ENCODE peak calls at places on chromosomes 1 and 21, in nine cellular contexts. E is Panc1, Q is tibial nerve, M is uterus, V is mammary epithelial cell, D is right lobe of liver, Z is endodermal cell, T is body of pancreas, Y is heart right ventricle. B is an unnamed sample. For H3K4me1, the result is how much of the 10 kb centered on the place peaks cover.

GRCh38 chr1:207032528-207033017 is at the start of gene C1orf116:
- DNase-seq in V (peak), E (no peak), T (peak), Y (no peak), Q (no peak), M (no peak), D (no peak), Z (peak), B (peak)

GRCh38 chr1:155141799-155142198 is 1.5 kb upstream of the DPM3 start:
- DNase-seq in M (no peak), Y (no peak), D (no peak), V (no peak), Q (no peak), Z (no peak), E (no peak), T (no peak), B (no peak)

GRCh38 chr1:3241236-3241550 is 172.2 kb downstream of the PRDM16 start:
- DNase-seq in T (no peak), Q (no peak), V (no peak), D (no peak), M (no peak), Z (no peak), Y (no peak), E (no peak), B (no peak)

GRCh38 chr1:113747376-113747775 is 11.9 kb downstream of the PHTF1 start:
- DNase-seq in M (no peak), Y (no peak), V (no peak), T (no peak), E (no peak), Q (no peak), D (no peak), Z (no peak), B (peak)

GRCh38 chr1:16242556-16243407 is 5.8 kb upstream of the CPLANE2 start:
- DNase-seq in T (no peak), D (no peak), V (no peak), M (no peak), Y (no peak), Z (no peak), E (no peak), Q (no peak), B (peak)

GRCh38 chr1:28173151-28173979 is 3.1 kb downstream of the PTAFR start:
- DNase-seq in Z (peak), Y (no peak), D (no peak), T (no peak), M (no peak), Q (no peak), E (no peak), V (no peak), B (peak)

GRCh38 chr1:158035976-158036583 is 42.6 kb downstream of the KIRREL1 start:
- DNase-seq in E (no peak), Y (no peak), D (no peak), Z (peak), V (peak), Q (peak), T (peak), M (peak), B (no peak)

GRCh38 chr1:8257621-8258020 is 60.3 kb upstream of the SLC45A1 start:
- DNase-seq in V (peak), E (no peak), Y (no peak), M (no peak), D (no peak), Z (no peak), T (no peak), Q (no peak), B (no peak)

GRCh38 chr21:31346256-31346821 is 2.3 kb upstream of the TIAM1 start:
- DNase-seq in D (no peak), Q (no peak), E (no peak), M (no peak), T (no peak), V (no peak), Y (no peak), Z (no peak), B (no peak)

GRCh38 chr21:15063081-15063820 is 1.5 kb downstream of the NRIP1 start:
- DNase-seq in E (no peak), Z (peak), Q (no peak), M (no peak), Y (no peak), D (no peak), T (no peak), V (peak), B (peak)

GRCh38 chr1:236206548-236206947 is 64.2 kb downstream of the GPR137B start:
- DNase-seq in M (no peak), Z (peak), E (no peak), Q (peak), V (no peak), D (no peak), T (no peak), Y (peak), B (no peak)

GRCh38 chr1:57976218-57976617 is 552.4 kb upstream of the DAB1 start:
- DNase-seq in E (no peak), V (no peak), Z (no peak), M (no peak), Y (no peak), T (no peak), D (no peak), Q (no peak), B (no peak)

GRCh38 chr1:29498126-29499100 is 262.1 kb downstream of the PTPRU start:
- DNase-seq in Z (no peak), Q (no peak), E (no peak), M (no peak), T (no peak), D (peak), Y (no peak), V (peak), B (no peak)

GRCh38 chr1:31617917-31618746 is 643 bp downstream of the HCRTR1 start:
- DNase-seq in Y (peak), M (no peak), Z (peak), V (no peak), T (peak), E (no peak), Q (no peak), D (no peak), B (peak)

GRCh38 chr21:41713495-41714281 is 53.2 kb downstream of the RIPK4 start:
- DNase-seq in E (no peak), M (no peak), Z (no peak), Q (no peak), Y (no peak), D (no peak), V (no peak), T (peak), B (no peak)

GRCh38 chr21:45048968-45049367 is 25.4 kb upstream of the ADARB1 start:
- DNase-seq in Y (no peak), M (no peak), T (no peak), V (no peak), Q (no peak), D (no peak), Z (peak), E (no peak), B (no peak)

GRCh38 chr21:33286600-33287456 is 20.7 kb downstream of the IL10RB start:
- DNase-seq in T (peak), Y (no peak), E (no peak), Z (no peak), Q (peak), D (peak), M (peak), V (peak), B (no peak)

GRCh38 chr1:176206006-176206960 is 803 bp downstream of the COP1 start:
- DNase-seq in Y (no peak), V (peak), M (no peak), Q (peak), Z (peak), T (peak), E (no peak), D (no peak), B (peak)

GRCh38 chr21:40696246-40696645 is 150.7 kb downstream of the DSCAM start:
- DNase-seq in E (no peak), D (no peak), Q (no peak), Z (no peak), Y (no peak), M (no peak), T (no peak), V (peak), B (no peak)

DNA sequence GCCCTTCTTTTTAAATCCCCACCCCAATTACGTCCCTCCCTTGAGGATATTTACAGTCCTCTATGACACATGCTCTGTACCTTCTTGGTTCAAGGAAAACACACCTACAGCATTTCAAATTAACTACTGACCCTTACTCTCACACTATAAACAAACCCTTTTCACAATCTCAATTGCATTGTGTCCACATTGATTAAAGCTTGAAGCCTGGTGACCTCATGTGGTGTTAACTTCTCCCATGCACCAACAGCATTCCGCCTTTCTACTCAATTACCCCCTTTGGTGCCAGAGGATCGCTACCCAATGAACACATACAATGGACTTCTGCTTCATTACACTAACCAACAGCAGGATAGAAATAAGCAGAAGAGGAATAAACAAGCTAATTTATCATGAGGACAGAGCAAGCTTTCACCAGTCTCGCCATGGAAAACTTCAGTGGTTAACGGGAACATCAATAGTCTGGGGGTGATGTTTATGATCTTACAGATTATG is 15.2 kb downstream of the WLS start:
- DNase-seq in V (no peak), E (no peak), D (no peak), Z (no peak), Q (no peak), M (no peak), T (no peak), Y (no peak), B (no peak)
- H3K4me1 ChIP-seq in V (under half), E (under half), D (under half), Z (under half), Q (under half), M (under half), T (half or more), Y (half or more), B (under half)

DNA sequence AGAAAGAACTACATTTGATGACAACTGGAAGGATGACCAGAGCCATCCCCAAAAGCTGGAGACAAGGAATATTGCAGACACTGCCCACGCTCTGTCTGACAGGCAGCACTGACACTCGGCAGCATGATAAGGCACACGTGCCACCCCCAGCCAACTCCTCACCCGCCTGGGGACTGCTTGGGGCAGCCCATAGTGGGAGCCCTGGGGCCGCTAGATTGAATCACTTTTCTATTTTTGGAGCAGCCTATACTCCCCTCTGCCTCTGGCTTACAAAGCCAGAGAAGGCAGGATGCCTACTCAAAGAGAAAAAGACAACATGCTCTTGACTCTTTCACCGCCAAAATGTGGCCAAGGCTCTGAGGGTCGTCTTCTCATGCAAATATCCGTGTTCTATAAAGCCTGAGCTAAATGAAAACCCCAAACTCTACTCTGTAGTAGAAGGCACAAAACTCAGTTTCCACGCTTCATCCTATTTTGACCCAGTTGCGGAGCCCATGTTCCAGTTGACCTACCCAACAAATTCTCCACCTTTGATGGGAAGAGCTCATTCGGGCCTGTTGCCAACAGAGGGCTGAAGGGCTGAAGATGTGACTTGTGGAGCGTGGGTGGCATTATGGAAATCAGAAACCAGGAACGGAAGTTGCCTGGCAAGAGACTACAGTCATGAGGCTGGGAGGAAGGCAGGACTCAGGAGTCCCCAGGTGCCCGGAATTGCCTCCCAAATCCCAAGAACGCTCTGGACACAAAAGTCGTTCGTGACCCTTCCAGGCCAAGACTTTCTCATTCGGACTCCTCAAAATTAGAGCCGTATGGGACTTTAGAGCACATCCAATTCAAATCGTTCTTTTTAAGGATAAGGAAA is 1.1 kb downstream of the SMG5 start:
- DNase-seq in Y (peak), Z (no peak), T (no peak), Q (no peak), V (no peak), D (no peak), M (no peak), E (no peak), B (peak)
- TF ChIP-seq CTCF in Y (no peak), Z (no peak), T (no peak), Q (no peak), V (no peak), D (no peak), M (no peak), E (no peak), B (peak)

GRCh38 chr1:186404454-186405051 is 28.9 kb downstream of the ODR4 start:
- DNase-seq in V (peak), M (no peak), E (peak), Q (no peak), T (no peak), Z (no peak), D (no peak), Y (no peak), B (peak)
- H3K27ac ChIP-seq in V (no peak), M (no peak), E (no peak), Q (no peak), T (no peak), Z (no peak), D (no peak), Y (no peak), B (peak)

GRCh38 chr1:112395261-112395831 is 668 bp upstream of the CTTNBP2NL start:
- DNase-seq in Y (no peak), V (no peak), M (no peak), T (no peak), D (no peak), E (no peak), Q (no peak), Z (peak), B (no peak)
- H3K4me1 ChIP-seq in Y (half or more), V (under half), M (under half), T (half or more), D (under half), E (under half), Q (under half), Z (under half), B (under half)

GRCh38 chr1:82921759-82922158 is 1077.2 kb downstream of the TTLL7 start:
- DNase-seq in Q (no peak), Z (no peak), D (no peak), E (no peak), T (no peak), Y (no peak), M (no peak), V (no peak), B (no peak)

GRCh38 chr1:82919828-82920227 is 1079.1 kb downstream of the TTLL7 start:
- DNase-seq in M (no peak), Y (no peak), V (no peak), T (no peak), D (no peak), E (no peak), Z (no peak), Q (no peak), B (no peak)

GRCh38 chr1:82923957-82924356 is 1075.0 kb downstream of the TTLL7 start:
- DNase-seq in E (no peak), D (no peak), Q (no peak), V (no peak), Y (no peak), M (no peak), Z (no peak), T (no peak), B (no peak)

DNA sequence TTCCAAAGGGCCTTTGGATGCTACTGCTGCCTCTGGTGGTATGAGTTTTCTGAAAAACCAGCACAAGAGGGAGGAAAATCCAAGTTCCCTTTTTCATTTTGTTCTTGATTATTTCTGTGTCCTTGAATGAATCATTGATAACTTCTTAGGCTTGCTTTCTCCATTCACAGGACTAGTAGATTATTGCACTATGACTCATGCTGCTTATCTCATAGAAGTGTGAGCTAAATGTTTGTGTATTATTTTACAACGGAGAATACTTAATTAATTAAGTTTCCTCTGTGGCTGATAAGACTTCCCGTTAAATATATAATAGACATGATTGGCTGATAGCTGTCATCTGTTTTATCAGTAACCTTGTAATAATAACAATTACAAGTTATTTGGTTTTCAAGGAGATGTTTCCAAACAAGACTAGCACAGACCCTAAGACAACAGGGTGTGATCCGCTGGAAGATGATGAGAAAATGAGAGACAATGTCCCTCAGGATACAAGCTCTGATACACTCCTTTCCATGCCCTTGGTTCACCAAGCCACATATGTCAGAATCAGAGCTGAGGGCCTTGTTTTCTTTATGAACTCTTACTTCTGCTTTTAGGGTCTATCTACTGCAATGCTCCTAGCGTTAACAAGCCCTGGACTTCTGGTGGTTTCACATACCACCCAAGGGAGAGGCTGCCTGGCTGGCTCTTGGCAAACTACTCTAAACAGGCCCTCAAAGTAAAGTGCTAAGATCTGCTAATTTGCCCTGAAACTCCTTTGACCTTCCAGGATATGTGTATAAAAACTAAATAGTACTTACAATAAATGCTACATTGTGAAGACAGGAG is 1078.3 kb downstream of the TTLL7 start:
- DNase-seq in T (no peak), M (no peak), E (no peak), D (no peak), Z (no peak), Y (no peak), V (no peak), Q (no peak), B (no peak)
- TF ChIP-seq CTCF in T (peak), M (no peak), E (no peak), D (no peak), Z (peak), Y (no peak), V (no peak), Q (no peak), B (no peak)

DNA sequence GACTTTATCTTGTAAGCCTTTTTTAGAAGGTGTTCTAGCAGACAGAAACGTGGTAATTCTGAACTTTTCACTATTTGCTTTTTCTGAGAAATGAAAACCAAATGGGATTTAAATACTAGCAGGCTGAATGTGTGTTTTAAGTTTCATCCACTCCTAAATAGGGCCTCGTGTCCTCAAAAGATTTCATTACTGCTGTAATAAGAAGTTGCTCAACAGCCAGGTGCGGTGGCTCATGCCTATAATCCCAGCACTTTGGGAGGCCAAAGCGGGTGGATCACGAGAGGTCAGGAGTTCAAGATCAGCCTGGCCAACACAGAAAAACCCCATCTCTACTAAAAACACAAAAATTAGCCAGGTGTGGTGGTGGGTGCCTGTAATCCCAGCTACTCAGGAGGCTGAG is 44.6 kb upstream of the FMO2 start:
- DNase-seq in Z (no peak), E (no peak), V (no peak), M (peak), D (no peak), Q (peak), Y (peak), T (no peak), B (no peak)
- H3K27ac ChIP-seq in Z (no peak), E (no peak), V (no peak), M (peak), D (peak), Q (peak), Y (peak), T (peak), B (no peak)

DNA sequence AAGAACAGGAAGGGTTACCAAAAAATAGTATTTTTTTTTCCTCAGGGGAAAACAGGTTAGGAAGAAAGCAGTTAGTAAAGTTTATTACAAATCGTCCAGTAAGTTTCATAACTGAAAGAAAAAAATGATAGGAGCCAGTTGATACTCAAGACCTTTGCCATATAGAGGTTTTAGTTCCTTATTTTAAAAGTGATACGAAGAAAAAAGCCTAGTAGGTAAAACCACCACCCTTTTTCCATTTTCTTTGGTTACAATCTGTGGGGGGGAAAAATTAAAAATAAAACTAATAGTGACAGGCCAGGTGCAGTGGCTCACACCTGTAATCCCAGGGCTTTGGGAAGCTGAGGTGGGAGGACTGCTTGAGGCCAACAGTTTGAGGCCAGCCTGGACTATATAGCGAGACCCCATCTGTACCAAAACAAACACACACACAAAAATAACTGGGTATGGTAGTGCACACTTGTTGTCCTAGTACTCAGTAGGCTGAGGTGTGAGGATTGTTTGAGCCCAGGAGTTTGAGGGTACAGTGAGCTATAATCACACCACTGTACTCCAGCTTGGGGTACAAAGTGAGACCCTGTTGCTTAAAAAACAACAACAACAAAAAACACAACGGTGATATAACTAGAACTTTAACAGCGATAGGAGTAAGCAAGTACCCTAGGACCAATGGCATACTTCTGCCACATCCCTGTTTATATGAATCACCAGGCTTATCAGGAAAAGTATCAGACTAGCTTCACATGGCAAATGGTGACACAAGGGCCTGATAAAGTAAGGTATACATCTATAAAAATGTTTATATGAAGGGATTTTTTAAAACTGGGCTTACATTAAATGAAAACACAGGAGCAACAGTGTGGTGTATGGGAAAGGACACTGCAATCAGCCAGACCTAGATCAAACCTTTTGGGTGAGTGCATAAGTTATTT is 5.4 kb downstream of the TMEM59 start:
- DNase-seq in Z (no peak), Y (no peak), V (no peak), D (no peak), Q (no peak), T (no peak), M (no peak), E (no peak), B (no peak)
- H3K4me1 ChIP-seq in Z (under half), Y (half or more), V (under half), D (under half), Q (under half), T (under half), M (under half), E (under half), B (under half)

DNA sequence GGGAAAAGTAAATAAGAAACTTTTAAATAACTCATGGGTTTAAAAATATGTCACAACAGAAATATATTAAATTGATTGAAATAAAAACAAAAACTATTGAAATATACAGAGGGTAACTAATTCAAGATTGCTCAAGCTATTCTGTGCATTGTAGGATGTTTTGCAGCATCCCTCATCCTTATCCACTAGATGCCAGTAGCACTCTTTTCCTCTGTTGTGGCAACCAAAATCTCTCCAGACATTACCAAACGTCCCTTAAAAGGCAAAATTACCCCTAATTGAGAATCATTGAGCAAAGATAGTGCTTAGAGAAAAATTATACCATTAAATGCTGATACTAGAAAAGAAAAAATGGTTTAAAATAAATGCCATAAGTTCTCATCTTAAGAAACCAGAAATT is 682.6 kb downstream of the RWDD3 start:
- DNase-seq in Z (no peak), Q (no peak), Y (no peak), V (no peak), M (no peak), T (no peak), D (no peak), E (no peak), B (no peak)
- TF ChIP-seq CTCF in Z (peak), Q (no peak), Y (no peak), V (peak), M (no peak), T (no peak), D (peak), E (peak), B (peak)

B was measured in osteoblast.